ENCODE peak calls at places on chromosomes 5 and 9, in six cellular contexts. E, B, H, X, O and N are unnamed samples. For H3K4me1, the result is how much of the 10 kb centered on the place peaks cover.

GRCh38 chr5:155943516-155944407 is 383.2 kb upstream of the SGCD start:
- DNase-seq in H (peak), O (peak), E (peak), X (peak), B (peak), N (peak)

GRCh38 chr9:114995681-114996221 is 65.4 kb upstream of the TNFSF8 start:
- DNase-seq in B (no peak), X (no peak), E (no peak), O (peak), H (no peak), N (no peak)

GRCh38 chr5:75640826-75641225 is 29.6 kb downstream of the ANKDD1B start:
- DNase-seq in B (no peak), E (peak), O (no peak), X (peak), H (no peak), N (no peak)

GRCh38 chr9:14238044-14238443 is 75.9 kb downstream of the NFIB start:
- DNase-seq in E (peak), B (no peak), X (peak), O (peak), H (peak), N (no peak)

GRCh38 chr5:169107316-169107715 is 193.6 kb downstream of the SLIT3 start:
- DNase-seq in H (no peak), O (peak), B (no peak), X (no peak), E (no peak), N (no peak)

GRCh38 chr9:20624201-20625002 is 2.1 kb upstream of the MLLT3 start:
- DNase-seq in B (no peak), O (peak), E (peak), X (peak), H (peak), N (peak)

GRCh38 chr5:155017610-155018009 is 4.1 kb downstream of the KIF4B start:
- DNase-seq in X (no peak), E (no peak), B (no peak), O (no peak), H (no peak), N (no peak)

GRCh38 chr5:66828551-66829421 is 232.6 kb downstream of the MAST4 start:
- DNase-seq in E (peak), X (peak), H (peak), O (peak), B (peak), N (peak)

GRCh38 chr9:79256691-79257213 is 315.0 kb upstream of the TLE4 start:
- DNase-seq in H (no peak), B (no peak), E (peak), X (peak), O (no peak), N (peak)

GRCh38 chr5:100779669-100780375 is 123.3 kb downstream of the ST8SIA4 start:
- DNase-seq in X (no peak), E (no peak), B (no peak), O (peak), H (no peak), N (no peak)

GRCh38 chr5:139671096-139671841 is 23.1 kb downstream of the CXXC5 start:
- DNase-seq in E (no peak), H (no peak), O (no peak), B (no peak), X (peak), N (no peak)

GRCh38 chr9:127397722-127398647 is 1.0 kb downstream of the SLC2A8 start:
- DNase-seq in H (peak), B (peak), X (peak), E (peak), O (peak), N (peak)

GRCh38 chr5:135578685-135579341 is at the start of gene CXCL14:
- DNase-seq in E (peak), H (peak), B (peak), X (peak), O (peak), N (peak)

GRCh38 chr5:121987685-121988073 is 25.9 kb downstream of the SRFBP1 start:
- DNase-seq in X (peak), B (no peak), H (no peak), O (no peak), E (peak), N (no peak)

GRCh38 chr9:20205821-20206220 is 416.5 kb downstream of the MLLT3 start:
- DNase-seq in O (no peak), E (peak), X (no peak), B (no peak), H (no peak), N (no peak)

GRCh38 chr9:38117646-38118045 is 48.6 kb upstream of the SHB start:
- DNase-seq in O (no peak), H (no peak), E (no peak), B (no peak), X (no peak), N (no peak)

GRCh38 chr9:76912631-76913275 is 6.8 kb upstream of the PRUNE2 start:
- DNase-seq in H (no peak), E (peak), O (no peak), B (no peak), X (peak), N (no peak)

GRCh38 chr5:134247825-134248224 is 22.0 kb upstream of the PPP2CA start:
- DNase-seq in O (no peak), B (no peak), E (peak), H (peak), X (no peak), N (no peak)

GRCh38 chr5:66307647-66308257 is 163.7 kb downstream of the SREK1 start:
- DNase-seq in H (no peak), E (peak), X (peak), B (no peak), O (peak), N (peak)

GRCh38 chr5:147973086-147973485 is 66.7 kb upstream of the C5orf46 start:
- DNase-seq in H (no peak), O (no peak), E (no peak), X (no peak), B (no peak), N (no peak)

GRCh38 chr5:167294861-167295685 is 996.4 kb upstream of the WWC1 start:
- DNase-seq in B (no peak), X (peak), E (peak), O (peak), H (no peak), N (no peak)

GRCh38 chr5:151740336-151740942 is 18.0 kb downstream of the ATOX1 start:
- DNase-seq in X (peak), E (peak), H (peak), O (peak), B (peak), N (peak)

GRCh38 chr9:137740311-137740710 is 121.5 kb downstream of the EHMT1 start:
- DNase-seq in X (peak), O (no peak), B (no peak), H (no peak), E (peak), N (no peak)

GRCh38 chr9:110986529-110986928 is 51.7 kb downstream of the LPAR1 start:
- DNase-seq in B (no peak), X (no peak), O (no peak), E (peak), H (no peak), N (no peak)

GRCh38 chr9:130897848-130898551 is 1.4 kb upstream of the QRFP start:
- DNase-seq in B (no peak), H (no peak), E (no peak), O (no peak), X (no peak), N (no peak)

GRCh38 chr9:136525841-136526499 is 19.9 kb downstream of the NOTCH1 start:
- DNase-seq in X (no peak), H (no peak), B (no peak), E (no peak), O (no peak), N (no peak)

GRCh38 chr5:1472964-1473628 is 27.9 kb upstream of the SLC6A3 start:
- DNase-seq in X (no peak), E (no peak), B (no peak), O (no peak), H (no peak), N (no peak)

GRCh38 chr9:3880851-3881250 is 355.1 kb upstream of the RFX3 start:
- DNase-seq in O (no peak), X (peak), H (no peak), B (no peak), E (peak), N (no peak)

GRCh38 chr9:522658-523057 is 308.0 kb downstream of the DOCK8 start:
- DNase-seq in O (no peak), B (no peak), X (no peak), E (no peak), H (no peak), N (no peak)

GRCh38 chr5:170247363-170247762 is 14.6 kb downstream of the C5orf58 start:
- DNase-seq in X (no peak), H (no peak), E (no peak), B (no peak), O (no peak), N (no peak)

GRCh38 chr5:170249360-170249759 is 16.6 kb downstream of the C5orf58 start:
- DNase-seq in O (no peak), E (no peak), X (no peak), B (no peak), H (no peak), N (no peak)

GRCh38 chr5:170248635-170249227 is 15.9 kb downstream of the C5orf58 start:
- DNase-seq in H (no peak), B (no peak), X (peak), O (no peak), E (no peak), N (no peak)

GRCh38 chr5:170246471-170246870 is 13.7 kb downstream of the C5orf58 start:
- DNase-seq in B (no peak), X (no peak), E (no peak), H (no peak), O (no peak), N (no peak)

DNA sequence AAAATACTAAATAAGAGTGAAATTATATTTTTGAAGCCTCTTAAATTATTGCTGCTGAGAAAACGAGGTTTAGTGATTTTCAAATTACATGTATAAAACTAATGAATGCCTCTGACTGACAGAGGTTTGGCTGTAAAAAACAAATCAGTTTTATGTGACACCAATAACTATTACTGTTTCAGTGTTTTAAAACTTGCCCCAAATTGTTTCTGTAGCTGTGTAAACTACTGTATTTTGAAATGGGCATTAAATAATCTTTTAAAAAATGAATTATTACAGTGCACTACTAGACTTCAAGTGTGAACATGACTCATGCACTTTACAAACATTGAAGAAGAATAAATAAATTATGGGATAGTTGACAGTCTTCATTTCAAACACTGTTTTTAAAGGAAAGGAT is 15.4 kb downstream of the C5orf58 start:
- DNase-seq in E (no peak), O (no peak), X (peak), H (no peak), B (no peak), N (no peak)
- H3K18ac ChIP-seq in E (no peak), O (no peak), X (no peak), H (no peak), B (no peak), N (no peak)

DNA sequence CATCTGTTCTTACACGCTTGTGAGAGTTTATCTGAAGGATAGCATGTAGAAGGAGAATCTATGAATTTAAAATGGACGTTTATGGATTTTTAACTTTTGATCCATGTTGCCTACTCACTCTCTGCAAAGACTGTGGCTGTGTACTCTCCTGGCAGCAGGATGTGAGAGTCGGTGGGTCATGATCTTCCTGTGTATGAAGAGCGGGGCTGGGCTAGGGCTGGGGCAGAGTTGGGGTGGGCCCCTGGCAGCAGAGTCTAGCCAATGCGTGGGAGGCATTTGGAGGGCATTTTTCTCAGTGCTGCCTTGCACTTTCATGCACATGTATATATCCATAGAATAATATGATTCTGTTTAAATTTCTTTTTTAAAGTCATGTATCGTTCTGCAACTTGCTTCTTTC is 24.0 kb upstream of the DAB2IP start:
- DNase-seq in X (no peak), E (no peak), H (no peak), B (no peak), O (no peak), N (no peak)
- H3K14ac ChIP-seq in X (no peak), E (no peak), H (no peak), B (no peak), O (no peak), N (no peak)

DNA sequence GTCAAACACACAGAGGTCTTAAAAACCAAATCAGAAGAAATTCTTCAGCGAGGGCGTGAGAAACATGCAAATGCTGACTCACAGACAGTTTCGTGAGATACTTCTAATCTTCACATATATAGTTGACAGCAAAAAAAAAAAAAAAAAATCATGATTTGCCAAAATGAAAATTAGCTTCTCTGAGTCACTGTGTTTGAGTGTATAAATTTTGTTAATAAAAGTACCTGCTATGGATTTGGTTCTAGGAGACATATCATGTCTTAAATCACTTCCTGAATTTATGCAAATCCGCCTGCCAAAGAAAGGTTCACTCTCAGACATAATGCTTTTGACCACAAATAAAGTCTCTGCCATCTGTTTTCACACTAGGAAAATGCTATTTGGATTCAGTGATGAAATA is 114.3 kb downstream of the SLC1A3 start:
- DNase-seq in E (no peak), O (no peak), H (no peak), B (no peak), X (no peak), N (no peak)
- H3K4me1 ChIP-seq in E (under half), O (under half), H (under half), B (under half), X (under half), N (under half)

GRCh38 chr5:173245319-173246134 is 10.5 kb upstream of the NKX2-5 start:
- DNase-seq in H (peak), E (no peak), X (peak), B (no peak), O (no peak), N (no peak)

GRCh38 chr5:173243808-173244305 is 8.9 kb upstream of the NKX2-5 start:
- DNase-seq in O (peak), H (peak), X (peak), E (no peak), B (no peak), N (no peak)

GRCh38 chr5:173247504-173247903 is 12.5 kb upstream of the NKX2-5 start:
- DNase-seq in H (no peak), B (no peak), E (no peak), O (no peak), X (peak), N (no peak)

GRCh38 chr5:173247050-173247449 is 12.0 kb upstream of the NKX2-5 start:
- DNase-seq in E (no peak), B (no peak), H (no peak), X (no peak), O (no peak), N (no peak)

GRCh38 chr5:173246135-173246495 is 11.1 kb upstream of the NKX2-5 start:
- DNase-seq in H (peak), O (no peak), X (no peak), B (no peak), E (no peak), N (no peak)
- H3K18ac ChIP-seq in H (no peak), O (no peak), X (peak), B (no peak), E (no peak), N (peak)

GRCh38 chr9:88751781-88752180 is 216.8 kb downstream of the NXNL2 start:
- DNase-seq in B (no peak), X (no peak), E (no peak), O (no peak), H (no peak), N (no peak)
- H3K14ac ChIP-seq in B (no peak), X (peak), E (no peak), O (peak), H (no peak), N (no peak)